ENCODE peak calls at places on chromosomes 7 and 10, in seven cellular contexts. One of them, this sample, is unnamed.
A peak's percentile ranks its signal among the peaks of the same experiment; 100 is the strongest.

GRCh38 chr10:92350411-92350810 is 59.4 kb downstream of the MARCHF5 start:
- DNase-seq in stomach: no peak
- DNase-seq in body of pancreas: no peak
- DNase-seq in heart left ventricle: no peak
- DNase-seq in heart right ventricle: no peak
- DNase-seq in sigmoid colon: no peak
- DNase-seq in neural progenitor cell: no peak
- DNase-seq in this sample: no peak

GRCh38 chr7:139658919-139659675 is 118.7 kb downstream of the HIPK2 start:
- DNase-seq in neural progenitor cell: no peak
- DNase-seq in sigmoid colon: no peak
- DNase-seq in stomach: no peak
- DNase-seq in heart left ventricle: no peak
- DNase-seq in heart right ventricle: no peak
- DNase-seq in body of pancreas: no peak
- DNase-seq in this sample: no peak

GRCh38 chr7:66146701-66147100 is 32.1 kb downstream of the CRCP start:
- DNase-seq in body of pancreas: no peak
- DNase-seq in heart left ventricle: no peak
- DNase-seq in stomach: no peak
- DNase-seq in sigmoid colon: no peak
- DNase-seq in heart right ventricle: no peak
- DNase-seq in neural progenitor cell: no peak
- DNase-seq in this sample: no peak

GRCh38 chr7:90625051-90625450 is 28.9 kb downstream of the CDK14 start:
- DNase-seq in heart left ventricle: no peak
- DNase-seq in heart right ventricle: no peak
- DNase-seq in sigmoid colon: no peak
- DNase-seq in stomach: no peak
- DNase-seq in body of pancreas: no peak
- DNase-seq in neural progenitor cell: no peak
- DNase-seq in this sample: no peak

GRCh38 chr10:12214763-12215218 is 18.8 kb downstream of the CDC123 start:
- DNase-seq in sigmoid colon: no peak
- DNase-seq in heart left ventricle: no peak
- DNase-seq in stomach: no peak
- DNase-seq in neural progenitor cell: peak; percentile 61
- DNase-seq in body of pancreas: peak; percentile 40
- DNase-seq in heart right ventricle: no peak
- DNase-seq in this sample: no peak

GRCh38 chr7:82036146-82036886 is 266.5 kb upstream of the HGF start:
- DNase-seq in neural progenitor cell: no peak
- DNase-seq in body of pancreas: no peak
- DNase-seq in heart left ventricle: no peak
- DNase-seq in heart right ventricle: no peak
- DNase-seq in stomach: no peak
- DNase-seq in sigmoid colon: no peak
- DNase-seq in this sample: no peak

GRCh38 chr10:89275383-89275782 is 23.8 kb upstream of the LIPA start:
- DNase-seq in body of pancreas: peak; percentile 33
- DNase-seq in stomach: no peak
- DNase-seq in heart left ventricle: no peak
- DNase-seq in sigmoid colon: no peak
- DNase-seq in neural progenitor cell: no peak
- DNase-seq in heart right ventricle: no peak
- DNase-seq in this sample: no peak

GRCh38 chr7:155814569-155815276 is 2.5 kb upstream of the SHH start:
- DNase-seq in stomach: no peak
- DNase-seq in heart right ventricle: no peak
- DNase-seq in neural progenitor cell: no peak
- DNase-seq in body of pancreas: no peak
- DNase-seq in heart left ventricle: no peak
- DNase-seq in sigmoid colon: no peak
- DNase-seq in this sample: peak; percentile 35

GRCh38 chr10:58412502-58412961 is 27.3 kb downstream of the TFAM start:
- DNase-seq in heart left ventricle: no peak
- DNase-seq in sigmoid colon: no peak
- DNase-seq in body of pancreas: no peak
- DNase-seq in neural progenitor cell: peak; percentile 38
- DNase-seq in stomach: no peak
- DNase-seq in heart right ventricle: no peak
- DNase-seq in this sample: peak; percentile 74

GRCh38 chr10:118669835-118670234 is 74.4 kb upstream of the PRLHR start:
- DNase-seq in neural progenitor cell: no peak
- DNase-seq in stomach: no peak
- DNase-seq in heart right ventricle: no peak
- DNase-seq in body of pancreas: no peak
- DNase-seq in heart left ventricle: no peak
- DNase-seq in sigmoid colon: no peak
- DNase-seq in this sample: no peak

GRCh38 chr10:12333382-12334185 is 15.8 kb upstream of the CAMK1D start:
- DNase-seq in neural progenitor cell: no peak
- DNase-seq in stomach: peak; percentile 37
- DNase-seq in heart right ventricle: peak; percentile 42
- DNase-seq in sigmoid colon: peak; percentile 85
- DNase-seq in body of pancreas: peak; percentile 86
- DNase-seq in heart left ventricle: peak; percentile 37
- DNase-seq in this sample: peak; percentile 96

GRCh38 chr10:77564781-77565589 is 72.6 kb downstream of the KCNMA1 start:
- DNase-seq in heart right ventricle: no peak
- DNase-seq in body of pancreas: no peak
- DNase-seq in stomach: no peak
- DNase-seq in sigmoid colon: no peak
- DNase-seq in neural progenitor cell: peak; percentile 80
- DNase-seq in heart left ventricle: no peak
- DNase-seq in this sample: no peak

GRCh38 chr10:113097046-113097415 is 147.0 kb downstream of the TCF7L2 start:
- DNase-seq in sigmoid colon: no peak
- DNase-seq in neural progenitor cell: no peak
- DNase-seq in stomach: no peak
- DNase-seq in heart left ventricle: no peak
- DNase-seq in body of pancreas: no peak
- DNase-seq in heart right ventricle: no peak
- DNase-seq in this sample: no peak

GRCh38 chr10:98589007-98589406 is 142.3 kb upstream of the HPS1 start:
- DNase-seq in heart left ventricle: no peak
- DNase-seq in heart right ventricle: no peak
- DNase-seq in neural progenitor cell: no peak
- DNase-seq in stomach: no peak
- DNase-seq in sigmoid colon: no peak
- DNase-seq in body of pancreas: no peak
- DNase-seq in this sample: no peak

GRCh38 chr10:117165557-117166419 is 27.7 kb upstream of the VAX1 start:
- DNase-seq in heart left ventricle: no peak
- DNase-seq in heart right ventricle: peak; percentile 42
- DNase-seq in stomach: no peak
- DNase-seq in body of pancreas: peak; percentile 45
- DNase-seq in neural progenitor cell: peak; percentile 92
- DNase-seq in sigmoid colon: no peak
- DNase-seq in this sample: peak; percentile 97
- H3K4me3 ChIP-seq in heart left ventricle: peak overlapping the region; percentile 6
- H3K4me3 ChIP-seq in heart right ventricle: no peak overlapping the region
- H3K4me3 ChIP-seq in stomach: peak overlapping the region; percentile 24
- H3K4me3 ChIP-seq in body of pancreas: no peak overlapping the region
- H3K4me3 ChIP-seq in neural progenitor cell: peak overlapping the region; percentile 28
- H3K4me3 ChIP-seq in sigmoid colon: peak overlapping the region; percentile 13
- H3K4me3 ChIP-seq in this sample: peak overlapping the region; percentile 55

DNA sequence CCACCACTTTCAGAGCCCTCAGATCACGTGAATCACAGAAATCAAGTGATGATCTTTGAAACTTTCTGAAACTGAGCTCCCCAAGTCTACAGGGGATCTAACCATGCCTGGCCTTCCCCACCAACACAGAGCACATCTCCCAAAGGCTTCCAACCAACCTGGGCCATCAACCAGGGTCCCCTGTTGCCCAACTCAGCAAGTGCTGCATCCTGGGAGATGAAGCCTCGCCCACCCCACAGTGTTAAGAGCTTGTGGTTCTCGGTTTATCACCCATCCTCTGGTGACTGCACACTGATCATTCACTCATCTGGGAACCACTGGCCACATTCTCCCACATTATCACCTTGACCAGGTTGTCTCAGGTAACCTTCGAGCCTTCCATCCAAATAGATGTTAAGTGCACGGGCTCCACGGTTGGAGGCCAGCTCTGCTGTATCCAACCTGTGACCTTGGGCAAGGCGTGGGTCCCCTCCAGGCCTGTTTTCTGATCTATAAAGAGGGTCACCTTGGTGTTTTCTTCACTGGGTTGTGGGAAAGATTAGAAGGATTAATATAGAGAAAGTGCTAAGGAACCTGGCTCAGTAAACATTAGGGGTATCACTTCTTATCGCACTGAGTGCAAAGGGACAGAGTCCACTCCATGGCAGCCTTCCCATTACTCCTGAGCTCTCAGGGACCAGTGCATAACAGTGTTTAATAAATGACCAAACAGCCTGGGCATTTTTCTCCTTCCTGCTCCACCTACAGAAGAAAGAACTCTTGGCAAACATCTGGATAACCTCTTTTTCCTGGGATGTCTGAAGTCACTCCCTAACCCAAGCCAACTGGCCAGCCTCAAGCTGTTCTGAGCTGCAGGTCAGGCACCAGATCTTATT is 3.5 kb downstream of the ZNF488 start:
- DNase-seq in heart right ventricle: no peak
- DNase-seq in body of pancreas: peak; percentile 61
- DNase-seq in stomach: peak; percentile 59
- DNase-seq in sigmoid colon: peak; percentile 45
- DNase-seq in heart left ventricle: peak; percentile 14
- DNase-seq in neural progenitor cell: no peak
- DNase-seq in this sample: no peak
- H3K4me3 ChIP-seq in heart right ventricle: no peak overlapping the region
- H3K4me3 ChIP-seq in body of pancreas: no peak overlapping the region
- H3K4me3 ChIP-seq in stomach: no peak overlapping the region
- H3K4me3 ChIP-seq in sigmoid colon: no peak overlapping the region
- H3K4me3 ChIP-seq in heart left ventricle: no peak overlapping the region
- H3K4me3 ChIP-seq in neural progenitor cell: no peak overlapping the region
- H3K4me3 ChIP-seq in this sample: no peak overlapping the region

GRCh38 chr10:22343761-22344160 is 1.5 kb upstream of the SPAG6 start:
- DNase-seq in heart left ventricle: no peak
- DNase-seq in neural progenitor cell: no peak
- DNase-seq in heart right ventricle: no peak
- DNase-seq in body of pancreas: no peak
- DNase-seq in stomach: no peak
- DNase-seq in sigmoid colon: no peak
- DNase-seq in this sample: no peak

GRCh38 chr10:22344781-22345300 is 455 bp upstream of the SPAG6 start:
- DNase-seq in heart right ventricle: no peak
- DNase-seq in sigmoid colon: no peak
- DNase-seq in body of pancreas: no peak
- DNase-seq in heart left ventricle: no peak
- DNase-seq in neural progenitor cell: no peak
- DNase-seq in stomach: no peak
- DNase-seq in this sample: no peak

GRCh38 chr10:22346087-22346661 is 878 bp downstream of the SPAG6 start:
- DNase-seq in neural progenitor cell: peak; percentile 21
- DNase-seq in stomach: no peak
- DNase-seq in body of pancreas: no peak
- DNase-seq in heart left ventricle: no peak
- DNase-seq in sigmoid colon: no peak
- DNase-seq in heart right ventricle: no peak
- DNase-seq in this sample: no peak

GRCh38 chr10:22344204-22344603 is 1.1 kb upstream of the SPAG6 start:
- DNase-seq in stomach: no peak
- DNase-seq in sigmoid colon: no peak
- DNase-seq in heart right ventricle: no peak
- DNase-seq in body of pancreas: no peak
- DNase-seq in heart left ventricle: no peak
- DNase-seq in neural progenitor cell: no peak
- DNase-seq in this sample: no peak

DNA sequence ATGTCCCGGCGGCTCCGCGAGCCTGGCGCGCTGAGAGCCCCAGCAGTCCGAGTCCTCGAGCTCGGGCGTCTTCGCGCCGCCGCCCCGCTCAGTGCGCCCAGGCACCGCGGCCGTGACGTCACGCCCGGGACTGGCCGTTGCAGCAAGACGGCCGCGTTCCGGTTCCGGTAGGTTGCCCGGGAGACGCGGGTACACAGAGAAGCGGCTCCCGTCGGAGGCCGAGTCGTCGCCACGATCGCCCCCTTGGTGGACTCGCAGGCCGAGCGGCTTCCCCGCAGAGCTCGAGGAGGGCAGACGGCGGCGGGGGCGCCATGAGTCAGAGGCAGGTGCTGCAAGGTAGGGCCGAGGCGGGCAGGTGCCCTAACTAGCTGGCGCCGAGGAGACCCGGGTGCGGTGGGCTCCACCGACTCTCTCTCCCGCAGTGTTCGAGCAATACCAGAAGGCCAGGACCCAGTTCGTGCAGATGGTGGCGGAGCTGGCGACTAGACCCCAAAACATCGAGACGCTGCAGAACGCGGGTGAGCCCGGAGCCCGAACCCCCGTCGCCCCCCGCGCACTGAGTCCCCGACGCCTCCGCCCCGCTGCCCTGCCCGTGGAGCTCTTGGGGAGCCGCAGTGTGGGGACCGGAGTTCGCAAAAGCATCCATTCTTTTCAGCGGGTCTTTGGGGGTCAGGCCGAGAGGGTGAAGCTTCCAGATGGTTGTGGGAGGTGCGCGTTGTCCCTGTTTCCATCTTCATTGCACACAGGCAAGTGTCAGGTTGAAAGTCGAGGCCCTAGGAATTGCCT is at the start of gene SPAG6:
- DNase-seq in neural progenitor cell: peak; percentile 90
- DNase-seq in sigmoid colon: peak; percentile 72
- DNase-seq in body of pancreas: peak; percentile 49
- DNase-seq in heart left ventricle: peak; percentile 46
- DNase-seq in stomach: peak; percentile 52
- DNase-seq in heart right ventricle: peak; percentile 48
- DNase-seq in this sample: no peak
- H3K4me3 ChIP-seq in neural progenitor cell: peak within 1 kb of the TSS; percentile 51
- H3K4me3 ChIP-seq in sigmoid colon: no peak within 1 kb of the TSS
- H3K4me3 ChIP-seq in body of pancreas: no peak within 1 kb of the TSS
- H3K4me3 ChIP-seq in heart left ventricle: no peak within 1 kb of the TSS
- H3K4me3 ChIP-seq in stomach: peak within 1 kb of the TSS; percentile 23
- H3K4me3 ChIP-seq in heart right ventricle: no peak within 1 kb of the TSS
- H3K4me3 ChIP-seq in this sample: no peak within 1 kb of the TSS

GRCh38 chr10:60733189-60733815 is 45.0 kb upstream of the CDK1 start:
- DNase-seq in heart left ventricle: no peak
- DNase-seq in heart right ventricle: peak; percentile 12
- DNase-seq in neural progenitor cell: peak; percentile 74
- DNase-seq in body of pancreas: peak; percentile 75
- DNase-seq in stomach: peak; percentile 78
- DNase-seq in sigmoid colon: no peak
- DNase-seq in this sample: peak; percentile 74

GRCh38 chr10:60734226-60734625 is 44.1 kb upstream of the CDK1 start:
- DNase-seq in body of pancreas: no peak
- DNase-seq in stomach: no peak
- DNase-seq in sigmoid colon: no peak
- DNase-seq in heart left ventricle: no peak
- DNase-seq in neural progenitor cell: no peak
- DNase-seq in heart right ventricle: no peak
- DNase-seq in this sample: peak; percentile 62

GRCh38 chr10:60735244-60735643 is 43.0 kb upstream of the CDK1 start:
- DNase-seq in heart left ventricle: no peak
- DNase-seq in heart right ventricle: no peak
- DNase-seq in neural progenitor cell: no peak
- DNase-seq in stomach: no peak
- DNase-seq in sigmoid colon: no peak
- DNase-seq in body of pancreas: no peak
- DNase-seq in this sample: peak; percentile 35

GRCh38 chr10:60732240-60733188 is 45.8 kb upstream of the CDK1 start:
- DNase-seq in sigmoid colon: peak; percentile 63
- DNase-seq in heart right ventricle: no peak
- DNase-seq in heart left ventricle: no peak
- DNase-seq in neural progenitor cell: peak; percentile 50
- DNase-seq in stomach: peak; percentile 58
- DNase-seq in body of pancreas: peak; percentile 55
- DNase-seq in this sample: peak; percentile 44

GRCh38 chr10:60733826-60734225 is 44.5 kb upstream of the CDK1 start:
- DNase-seq in heart left ventricle: no peak
- DNase-seq in sigmoid colon: no peak
- DNase-seq in stomach: no peak
- DNase-seq in heart right ventricle: no peak
- DNase-seq in body of pancreas: no peak
- DNase-seq in neural progenitor cell: no peak
- DNase-seq in this sample: peak; percentile 30
- H3K4me3 ChIP-seq in heart left ventricle: peak overlapping the region; percentile 45
- H3K4me3 ChIP-seq in sigmoid colon: peak overlapping the region; percentile 46
- H3K4me3 ChIP-seq in stomach: peak overlapping the region; percentile 68
- H3K4me3 ChIP-seq in heart right ventricle: peak overlapping the region; percentile 43
- H3K4me3 ChIP-seq in body of pancreas: peak overlapping the region; percentile 80
- H3K4me3 ChIP-seq in neural progenitor cell: peak overlapping the region; percentile 80
- H3K4me3 ChIP-seq in this sample: peak overlapping the region; percentile 28

This sample was measured in osteoblast.